ENCODE peak calls at places on chromosomes 13 and 19, in six cellular contexts. M is neuronal stem cell, E is SK-N-DZ, W is T-helper 1 cell, I is endothelial cell of umbilical vein, L is body of pancreas. S is an unnamed sample.

GRCh38 chr19:13122275-13122878 is 4.3 kb downstream of the NACC1 start:
- DNase-seq in M (no peak), E (no peak), W (no peak), I (no peak), L (no peak), S (no peak)

GRCh38 chr13:30734434-30734833 is 909 bp upstream of the ALOX5AP start:
- DNase-seq in M (no peak), E (no peak), W (no peak), I (no peak), L (no peak), S (no peak)

GRCh38 chr19:55464669-55465068 is at the start of gene C19orf85:
- DNase-seq in M (peak; percentile 81), E (no peak), W (no peak), I (no peak), L (no peak), S (no peak)

GRCh38 chr19:18197941-18198340 is 4.9 kb downstream of the MPV17L2 start:
- DNase-seq in M (no peak), E (no peak), W (no peak), I (no peak), L (no peak), S (no peak)

GRCh38 chr19:35509018-35509652 is 4.3 kb downstream of the DMKN start:
- DNase-seq in M (no peak), E (no peak), W (peak; percentile 29), I (no peak), L (peak; percentile 76), S (peak; percentile 53)

GRCh38 chr19:32404213-32404938 is 1.2 kb upstream of the DPY19L3 start:
- DNase-seq in M (peak; percentile 26), E (no peak), W (no peak), I (no peak), L (no peak), S (peak; percentile 20)

GRCh38 chr13:26881154-26881553 is 120.6 kb upstream of the GPR12 start:
- DNase-seq in M (no peak), E (no peak), W (no peak), I (no peak), L (no peak), S (no peak)

GRCh38 chr13:37505531-37505930 is 93.0 kb downstream of the POSTN start:
- DNase-seq in M (no peak), E (no peak), W (no peak), I (no peak), L (no peak), S (no peak)

GRCh38 chr13:105334211-105334610 is 1201.3 kb downstream of the EFNB2 start:
- DNase-seq in M (no peak), E (no peak), W (no peak), I (peak; percentile 42), L (no peak), S (no peak)

GRCh38 chr19:47057328-47057727 is 8.9 kb upstream of the TMEM160 start:
- DNase-seq in M (no peak), E (no peak), W (no peak), I (no peak), L (no peak), S (no peak)

S was measured in mucosa of descending colon.